ENCODE peak calls at places on chromosomes 4 and X, in six cellular contexts. One of them, this sample, is unnamed.

GRCh38 chr4:118905546-118905945 is 16.9 kb downstream of the SYNPO2 start:
- DNase-seq in CD8-positive, alpha-beta T cell: no peak
- DNase-seq in hepatic stellate cell: peak
- DNase-seq in cardiac fibroblast: peak
- DNase-seq in endothelial cell: peak
- DNase-seq in caudate nucleus: no peak
- DNase-seq in this sample: no peak

GRCh38 chr4:156898373-156899117 is 73.1 kb downstream of the PDGFC start:
- DNase-seq in CD8-positive, alpha-beta T cell: no peak
- DNase-seq in hepatic stellate cell: no peak
- DNase-seq in cardiac fibroblast: peak
- DNase-seq in endothelial cell: no peak
- DNase-seq in caudate nucleus: no peak
- DNase-seq in this sample: peak

GRCh38 chr4:181289203-181289602 is 954.0 kb upstream of the TENM3 start:
- DNase-seq in CD8-positive, alpha-beta T cell: no peak
- DNase-seq in hepatic stellate cell: no peak
- DNase-seq in cardiac fibroblast: no peak
- DNase-seq in endothelial cell: no peak
- DNase-seq in caudate nucleus: no peak
- DNase-seq in this sample: no peak

GRCh38 chrX:140836874-140837273 is 127.3 kb downstream of the LINC00632 start:
- DNase-seq in CD8-positive, alpha-beta T cell: no peak
- DNase-seq in hepatic stellate cell: no peak
- DNase-seq in cardiac fibroblast: no peak
- DNase-seq in endothelial cell: no peak
- DNase-seq in caudate nucleus: no peak
- DNase-seq in this sample: no peak

GRCh38 chrX:72308566-72309296 is 3.0 kb upstream of the CITED1 start:
- DNase-seq in CD8-positive, alpha-beta T cell: no peak
- DNase-seq in hepatic stellate cell: peak
- DNase-seq in cardiac fibroblast: peak
- DNase-seq in endothelial cell: peak
- DNase-seq in caudate nucleus: no peak
- DNase-seq in this sample: peak

GRCh38 chr4:112379306-112379705 is 82.1 kb downstream of the ALPK1 start:
- DNase-seq in CD8-positive, alpha-beta T cell: no peak
- DNase-seq in hepatic stellate cell: no peak
- DNase-seq in cardiac fibroblast: no peak
- DNase-seq in endothelial cell: peak
- DNase-seq in caudate nucleus: no peak
- DNase-seq in this sample: no peak

GRCh38 chrX:30309139-30309571 is at the start of gene NR0B1:
- DNase-seq in CD8-positive, alpha-beta T cell: no peak
- DNase-seq in hepatic stellate cell: no peak
- DNase-seq in cardiac fibroblast: no peak
- DNase-seq in endothelial cell: peak
- DNase-seq in caudate nucleus: no peak
- DNase-seq in this sample: no peak

GRCh38 chr4:78612398-78613005 is 60.9 kb downstream of the ANXA3 start:
- DNase-seq in CD8-positive, alpha-beta T cell: no peak
- DNase-seq in hepatic stellate cell: peak
- DNase-seq in cardiac fibroblast: peak
- DNase-seq in endothelial cell: no peak
- DNase-seq in caudate nucleus: no peak
- DNase-seq in this sample: peak

GRCh38 chr4:158914178-158914577 is 145.4 kb downstream of the FNIP2 start:
- DNase-seq in CD8-positive, alpha-beta T cell: no peak
- DNase-seq in hepatic stellate cell: peak
- DNase-seq in cardiac fibroblast: peak
- DNase-seq in endothelial cell: no peak
- DNase-seq in caudate nucleus: no peak
- DNase-seq in this sample: peak

GRCh38 chrX:66638591-66639500 is at the start of gene EDA2R:
- DNase-seq in CD8-positive, alpha-beta T cell: no peak
- DNase-seq in hepatic stellate cell: peak
- DNase-seq in cardiac fibroblast: peak
- DNase-seq in endothelial cell: peak
- DNase-seq in caudate nucleus: peak
- DNase-seq in this sample: no peak

GRCh38 chr4:7210818-7211217 is 18.5 kb downstream of the SORCS2 start:
- DNase-seq in CD8-positive, alpha-beta T cell: no peak
- DNase-seq in hepatic stellate cell: peak
- DNase-seq in cardiac fibroblast: peak
- DNase-seq in endothelial cell: no peak
- DNase-seq in caudate nucleus: no peak
- DNase-seq in this sample: peak

GRCh38 chr4:113869743-113870375 is 108.3 kb upstream of the CAMK2D start:
- DNase-seq in CD8-positive, alpha-beta T cell: no peak
- DNase-seq in hepatic stellate cell: no peak
- DNase-seq in cardiac fibroblast: peak
- DNase-seq in endothelial cell: no peak
- DNase-seq in caudate nucleus: no peak
- DNase-seq in this sample: peak

GRCh38 chr4:153750197-153750817 is 9.5 kb downstream of the RNF175 start:
- DNase-seq in CD8-positive, alpha-beta T cell: peak
- DNase-seq in hepatic stellate cell: peak
- DNase-seq in cardiac fibroblast: peak
- DNase-seq in endothelial cell: peak
- DNase-seq in caudate nucleus: peak
- DNase-seq in this sample: peak

GRCh38 chr4:75723117-75723801 is 1.1 kb upstream of the USO1 start:
- DNase-seq in CD8-positive, alpha-beta T cell: no peak
- DNase-seq in hepatic stellate cell: no peak
- DNase-seq in cardiac fibroblast: peak
- DNase-seq in endothelial cell: no peak
- DNase-seq in caudate nucleus: no peak
- DNase-seq in this sample: peak

GRCh38 chrX:84709987-84710386 is 207.7 kb upstream of the HDX start:
- DNase-seq in CD8-positive, alpha-beta T cell: no peak
- DNase-seq in hepatic stellate cell: no peak
- DNase-seq in cardiac fibroblast: no peak
- DNase-seq in endothelial cell: no peak
- DNase-seq in caudate nucleus: no peak
- DNase-seq in this sample: no peak

GRCh38 chrX:129779086-129779672 is 570 bp upstream of the SASH3 start:
- DNase-seq in CD8-positive, alpha-beta T cell: no peak
- DNase-seq in hepatic stellate cell: no peak
- DNase-seq in cardiac fibroblast: no peak
- DNase-seq in endothelial cell: no peak
- DNase-seq in caudate nucleus: no peak
- DNase-seq in this sample: no peak

GRCh38 chr4:45662996-45663395 is 460.9 kb downstream of the GABRG1 start:
- DNase-seq in CD8-positive, alpha-beta T cell: no peak
- DNase-seq in hepatic stellate cell: no peak
- DNase-seq in cardiac fibroblast: peak
- DNase-seq in endothelial cell: no peak
- DNase-seq in caudate nucleus: no peak
- DNase-seq in this sample: peak

GRCh38 chr4:159435561-159436023 is 332.7 kb downstream of the RAPGEF2 start:
- DNase-seq in CD8-positive, alpha-beta T cell: no peak
- DNase-seq in hepatic stellate cell: peak
- DNase-seq in cardiac fibroblast: peak
- DNase-seq in endothelial cell: no peak
- DNase-seq in caudate nucleus: no peak
- DNase-seq in this sample: peak

GRCh38 chrX:153469811-153470410 is 465 bp downstream of the HAUS7 start:
- DNase-seq in CD8-positive, alpha-beta T cell: no peak
- DNase-seq in hepatic stellate cell: no peak
- DNase-seq in cardiac fibroblast: peak
- DNase-seq in endothelial cell: peak
- DNase-seq in caudate nucleus: no peak
- DNase-seq in this sample: peak

GRCh38 chrX:93791304-93791703 is 117.3 kb downstream of the FAM133A start:
- DNase-seq in CD8-positive, alpha-beta T cell: no peak
- DNase-seq in hepatic stellate cell: no peak
- DNase-seq in cardiac fibroblast: no peak
- DNase-seq in endothelial cell: no peak
- DNase-seq in caudate nucleus: no peak
- DNase-seq in this sample: no peak

GRCh38 chr4:186808635-186809018 is 85.0 kb upstream of the FAT1 start:
- DNase-seq in CD8-positive, alpha-beta T cell: no peak
- DNase-seq in hepatic stellate cell: peak
- DNase-seq in cardiac fibroblast: peak
- DNase-seq in endothelial cell: no peak
- DNase-seq in caudate nucleus: no peak
- DNase-seq in this sample: peak

GRCh38 chr4:183633476-183634058 is 25.4 kb downstream of the RWDD4 start:
- DNase-seq in CD8-positive, alpha-beta T cell: no peak
- DNase-seq in hepatic stellate cell: no peak
- DNase-seq in cardiac fibroblast: no peak
- DNase-seq in endothelial cell: no peak
- DNase-seq in caudate nucleus: no peak
- DNase-seq in this sample: no peak

GRCh38 chr4:4935974-4936373 is 76.5 kb downstream of the MSX1 start:
- DNase-seq in CD8-positive, alpha-beta T cell: no peak
- DNase-seq in hepatic stellate cell: no peak
- DNase-seq in cardiac fibroblast: no peak
- DNase-seq in endothelial cell: no peak
- DNase-seq in caudate nucleus: no peak
- DNase-seq in this sample: no peak

GRCh38 chrX:19392078-19392477 is 48.4 kb downstream of the PDHA1 start:
- DNase-seq in CD8-positive, alpha-beta T cell: no peak
- DNase-seq in hepatic stellate cell: no peak
- DNase-seq in cardiac fibroblast: no peak
- DNase-seq in endothelial cell: no peak
- DNase-seq in caudate nucleus: no peak
- DNase-seq in this sample: no peak

GRCh38 chrX:34805951-34806350 is 136.6 kb upstream of the FAM47B start:
- DNase-seq in CD8-positive, alpha-beta T cell: no peak
- DNase-seq in hepatic stellate cell: no peak
- DNase-seq in cardiac fibroblast: no peak
- DNase-seq in endothelial cell: no peak
- DNase-seq in caudate nucleus: no peak
- DNase-seq in this sample: no peak

GRCh38 chr4:68693325-68694075 is 23.0 kb upstream of the UGT2B15 start:
- DNase-seq in CD8-positive, alpha-beta T cell: no peak
- DNase-seq in hepatic stellate cell: no peak
- DNase-seq in cardiac fibroblast: no peak
- DNase-seq in endothelial cell: no peak
- DNase-seq in caudate nucleus: no peak
- DNase-seq in this sample: no peak

GRCh38 chr4:10738826-10739489 is 54.4 kb upstream of the CLNK start:
- DNase-seq in CD8-positive, alpha-beta T cell: no peak
- DNase-seq in hepatic stellate cell: no peak
- DNase-seq in cardiac fibroblast: peak
- DNase-seq in endothelial cell: no peak
- DNase-seq in caudate nucleus: no peak
- DNase-seq in this sample: no peak

GRCh38 chrX:76148011-76148665 is 24.7 kb upstream of the PBDC1 start:
- DNase-seq in CD8-positive, alpha-beta T cell: peak
- DNase-seq in hepatic stellate cell: no peak
- DNase-seq in cardiac fibroblast: peak
- DNase-seq in endothelial cell: no peak
- DNase-seq in caudate nucleus: no peak
- DNase-seq in this sample: peak

GRCh38 chr4:144494280-144494679 is 151.7 kb upstream of the HHIP start:
- DNase-seq in CD8-positive, alpha-beta T cell: no peak
- DNase-seq in hepatic stellate cell: no peak
- DNase-seq in cardiac fibroblast: peak
- DNase-seq in endothelial cell: no peak
- DNase-seq in caudate nucleus: no peak
- DNase-seq in this sample: no peak